ENCODE peak calls at places on chromosomes 12 and 14, in eight cellular contexts. F is activated CD8-positive, alpha-beta memory T cell treated with anti-CD3 and anti-CD28 coated beads for 4 hours; P is NCI-H1930; U is MCF 10A; R is choroid plexus epithelial cell; E is stimulated activated naive CD8-positive, alpha-beta T cell treated with anti-CD3 and anti-CD28 coated beads, Interleukin-15, amount 100 ng/mL, for 72 hours; L is NCI-H2081; M is cerebellar cortex. X is an unnamed sample.
A peak's percentile ranks its signal among the peaks of the same experiment; 100 is the strongest.

GRCh38 chr14:92244805-92245204 is 78.2 kb upstream of the SLC24A4 start:
- DNase-seq in E (no peak), F (no peak), M (no peak), U (no peak), P (no peak), L (no peak), R (no peak), X (no peak)

GRCh38 chr12:111687255-111687654 is 1.4 kb downstream of the ACAD10 start:
- DNase-seq in P (no peak), R (peak; percentile 21), M (no peak), F (no peak), U (peak; percentile 26), L (peak; percentile 37), E (no peak), X (peak; percentile 7)

GRCh38 chr14:93648440-93649168 is 139.7 kb downstream of the PRIMA1 start:
- DNase-seq in E (peak; percentile 31), M (peak; percentile 39), F (no peak), P (no peak), L (peak; percentile 18), U (peak; percentile 48), R (peak; percentile 8), X (no peak)

GRCh38 chr12:52539024-52539820 is 13.7 kb downstream of the KRT71 start:
- DNase-seq in R (peak; percentile 11), F (no peak), U (peak; percentile 78), L (peak; percentile 53), P (no peak), M (no peak), E (no peak), X (peak; percentile 42)

GRCh38 chr12:13085968-13086686 is 17.3 kb downstream of the GSG1 start:
- DNase-seq in L (no peak), M (no peak), P (no peak), U (no peak), R (no peak), F (no peak), E (no peak), X (no peak)

GRCh38 chr12:132707241-132707640 is 3.4 kb upstream of the PGAM5 start:
- DNase-seq in L (no peak), P (no peak), R (no peak), F (no peak), M (no peak), E (no peak), U (no peak), X (no peak)

GRCh38 chr12:117342682-117343081 is 18.7 kb downstream of the NOS1 start:
- DNase-seq in F (no peak), U (peak; percentile 72), E (no peak), R (no peak), P (no peak), M (no peak), L (no peak), X (no peak)

GRCh38 chr12:97745406-97746101 is 282.9 kb downstream of the RMST start:
- DNase-seq in E (no peak), L (no peak), R (no peak), F (no peak), U (no peak), M (no peak), P (no peak), X (no peak)

GRCh38 chr14:82075566-82075965 is 541.9 kb upstream of the SEL1L start:
- DNase-seq in R (peak; percentile 3), P (no peak), M (no peak), F (no peak), L (no peak), U (peak; percentile 68), E (no peak), X (no peak)

GRCh38 chr12:103986823-103987222 is 21.2 kb downstream of the TDG start:
- DNase-seq in L (no peak), R (peak; percentile 68), F (no peak), U (no peak), E (no peak), P (no peak), M (no peak), X (no peak)